ENCODE peak calls at places on chromosomes 11 and 22, in four cellular contexts. One of them, this sample, is unnamed.

GRCh38 chr11:44765026-44765595 is 38.3 kb downstream of the TSPAN18 start:
- DNase-seq in OCI-LY7: no peak
- DNase-seq in GM23248: no peak
- DNase-seq in HCT116: no peak
- DNase-seq in this sample: no peak

GRCh38 chr11:69293819-69294505 is at the start of gene MYEOV:
- DNase-seq in GM23248: peak; percentile 61
- DNase-seq in HCT116: peak; percentile 88
- DNase-seq in OCI-LY7: peak; percentile 90
- DNase-seq in this sample: no peak

GRCh38 chr11:106156290-106156937 is 79.0 kb downstream of the AASDHPPT start:
- DNase-seq in OCI-LY7: peak; percentile 16
- DNase-seq in GM23248: peak; percentile 82
- DNase-seq in HCT116: peak; percentile 26
- DNase-seq in this sample: peak; percentile 83

GRCh38 chr22:49972163-49973017 is 11.8 kb downstream of the PIM3 start:
- DNase-seq in HCT116: no peak
- DNase-seq in OCI-LY7: no peak
- DNase-seq in GM23248: no peak
- DNase-seq in this sample: peak; percentile 30

GRCh38 chr11:1271002-1271401 is 38.4 kb downstream of the TOLLIP start:
- DNase-seq in OCI-LY7: no peak
- DNase-seq in GM23248: peak; percentile 15
- DNase-seq in HCT116: no peak
- DNase-seq in this sample: no peak

GRCh38 chr11:12842933-12843636 is 166.0 kb upstream of the RASSF10 start:
- DNase-seq in HCT116: no peak
- DNase-seq in GM23248: peak; percentile 42
- DNase-seq in OCI-LY7: peak; percentile 86
- DNase-seq in this sample: peak; percentile 50

GRCh38 chr11:113014731-113015455 is 53.7 kb downstream of the NCAM1 start:
- DNase-seq in GM23248: peak; percentile 4
- DNase-seq in OCI-LY7: no peak
- DNase-seq in HCT116: no peak
- DNase-seq in this sample: peak; percentile 46

GRCh38 chr11:117511981-117512448 is 184.4 kb downstream of the CEP164 start:
- DNase-seq in GM23248: no peak
- DNase-seq in HCT116: no peak
- DNase-seq in OCI-LY7: no peak
- DNase-seq in this sample: peak; percentile 38

GRCh38 chr11:17415523-17416104 is 27.2 kb upstream of the KCNJ11 start:
- DNase-seq in HCT116: no peak
- DNase-seq in GM23248: no peak
- DNase-seq in OCI-LY7: no peak
- DNase-seq in this sample: no peak

GRCh38 chr11:112877561-112877960 is 83.7 kb upstream of the NCAM1 start:
- DNase-seq in HCT116: no peak
- DNase-seq in GM23248: no peak
- DNase-seq in OCI-LY7: no peak
- DNase-seq in this sample: no peak

GRCh38 chr22:27585141-27585540 is 216.4 kb downstream of the MN1 start:
- DNase-seq in HCT116: no peak
- DNase-seq in GM23248: peak; percentile 53
- DNase-seq in OCI-LY7: no peak
- DNase-seq in this sample: no peak

GRCh38 chr11:11960687-11961086 is 47.7 kb downstream of the DKK3 start:
- DNase-seq in GM23248: no peak
- DNase-seq in HCT116: no peak
- DNase-seq in OCI-LY7: no peak
- DNase-seq in this sample: no peak

GRCh38 chr22:23034621-23035556 is 35.4 kb upstream of the GNAZ start:
- DNase-seq in OCI-LY7: peak; percentile 94
- DNase-seq in HCT116: no peak
- DNase-seq in GM23248: no peak
- DNase-seq in this sample: no peak

GRCh38 chr11:128089962-128090361 is 497.4 kb downstream of the ETS1 start:
- DNase-seq in HCT116: no peak
- DNase-seq in GM23248: no peak
- DNase-seq in OCI-LY7: no peak
- DNase-seq in this sample: no peak

GRCh38 chr11:61803889-61804647 is 11.4 kb downstream of the FEN1 start:
- DNase-seq in HCT116: no peak
- DNase-seq in GM23248: no peak
- DNase-seq in OCI-LY7: no peak
- DNase-seq in this sample: no peak

GRCh38 chr11:65437436-65438227 is 15.0 kb downstream of the NEAT1 start:
- DNase-seq in HCT116: no peak
- DNase-seq in GM23248: peak; percentile 44
- DNase-seq in OCI-LY7: no peak
- DNase-seq in this sample: peak; percentile 3

GRCh38 chr11:1631066-1631568 is 1.5 kb downstream of the KRTAP5-5 start:
- DNase-seq in OCI-LY7: no peak
- DNase-seq in GM23248: no peak
- DNase-seq in HCT116: no peak
- DNase-seq in this sample: no peak

GRCh38 chr22:48559647-48560388 is 1267.9 kb downstream of the BRD1 start:
- DNase-seq in GM23248: no peak
- DNase-seq in HCT116: no peak
- DNase-seq in OCI-LY7: no peak
- DNase-seq in this sample: no peak

GRCh38 chr11:134637091-134638015 is 225.3 kb upstream of the B3GAT1 start:
- DNase-seq in GM23248: no peak
- DNase-seq in OCI-LY7: no peak
- DNase-seq in HCT116: no peak
- DNase-seq in this sample: no peak

GRCh38 chr11:116193321-116194114 is 579.3 kb downstream of the BUD13 start:
- DNase-seq in HCT116: no peak
- DNase-seq in GM23248: peak; percentile 46
- DNase-seq in OCI-LY7: no peak
- DNase-seq in this sample: peak; percentile 74

GRCh38 chr22:39508393-39508792 is 6.3 kb downstream of the MIEF1 start:
- DNase-seq in GM23248: no peak
- DNase-seq in HCT116: no peak
- DNase-seq in OCI-LY7: no peak
- DNase-seq in this sample: no peak

DNA sequence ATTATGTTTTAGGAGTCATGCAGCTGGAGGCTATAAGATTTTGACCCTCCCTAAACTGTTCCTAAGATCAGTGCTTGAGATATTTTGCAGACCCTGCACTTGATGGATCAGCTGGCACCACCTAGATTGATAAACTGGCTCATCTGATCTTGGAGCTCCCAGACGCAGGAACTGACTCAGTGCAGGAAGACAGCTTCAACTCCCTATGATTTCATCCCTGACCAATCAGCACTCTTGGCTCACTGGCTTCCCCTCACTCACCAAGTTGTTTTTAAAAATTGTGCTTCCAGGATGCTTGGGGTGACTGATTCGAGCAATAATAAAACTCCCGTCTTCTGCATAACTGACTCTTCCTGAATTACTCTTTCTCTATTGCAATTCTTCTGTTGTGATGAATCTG is 637.5 kb upstream of the FAT3 start:
- DNase-seq in HCT116: no peak
- DNase-seq in OCI-LY7: no peak
- DNase-seq in GM23248: no peak
- DNase-seq in this sample: no peak
- H3K4me2 ChIP-seq in HCT116: no peak overlapping the region
- H3K4me2 ChIP-seq in OCI-LY7: no peak overlapping the region
- H3K4me2 ChIP-seq in GM23248: no peak overlapping the region
- H3K4me2 ChIP-seq in this sample: no peak overlapping the region

GRCh38 chr22:41862530-41863266 is 29.8 kb downstream of the SREBF2 start:
- DNase-seq in GM23248: peak; percentile 53
- DNase-seq in HCT116: no peak
- DNase-seq in OCI-LY7: peak; percentile 34
- DNase-seq in this sample: no peak

GRCh38 chr22:41862160-41862529 is 29.2 kb downstream of the SREBF2 start:
- DNase-seq in GM23248: no peak
- DNase-seq in OCI-LY7: peak; percentile 84
- DNase-seq in HCT116: no peak
- DNase-seq in this sample: peak; percentile 61

GRCh38 chr22:41857860-41858199 is 24.9 kb downstream of the SREBF2 start:
- DNase-seq in OCI-LY7: no peak
- DNase-seq in GM23248: no peak
- DNase-seq in HCT116: no peak
- DNase-seq in this sample: no peak

GRCh38 chr22:41856484-41856883 is 23.6 kb downstream of the SREBF2 start:
- DNase-seq in HCT116: no peak
- DNase-seq in OCI-LY7: no peak
- DNase-seq in GM23248: no peak
- DNase-seq in this sample: no peak

GRCh38 chr22:41857160-41857859 is 24.4 kb downstream of the SREBF2 start:
- DNase-seq in OCI-LY7: peak; percentile 81
- DNase-seq in HCT116: peak; percentile 65
- DNase-seq in GM23248: peak; percentile 85
- DNase-seq in this sample: peak; percentile 47
- H3K9me3 ChIP-seq in OCI-LY7: no peaks in the 10 kb centered on the region
- H3K9me3 ChIP-seq in HCT116: no peaks in the 10 kb centered on the region
- H3K9me3 ChIP-seq in GM23248: no peaks in the 10 kb centered on the region
- H3K9me3 ChIP-seq in this sample: no peaks in the 10 kb centered on the region

GRCh38 chr11:120710354-120711187 is 199.0 kb downstream of the GRIK4 start:
- DNase-seq in HCT116: peak; percentile 41
- DNase-seq in OCI-LY7: no peak
- DNase-seq in GM23248: peak; percentile 95
- DNase-seq in this sample: peak; percentile 86
- TF ChIP-seq EZH2phosphoT487 in HCT116: no peak
- TF ChIP-seq EZH2phosphoT487 in OCI-LY7: no peak
- TF ChIP-seq EZH2phosphoT487 in GM23248: no peak
- TF ChIP-seq EZH2phosphoT487 in this sample: no peak

GRCh38 chr11:83284501-83285051 is 1.6 kb downstream of the CCDC90B start:
- DNase-seq in OCI-LY7: no peak
- DNase-seq in HCT116: no peak
- DNase-seq in GM23248: peak; percentile 17
- DNase-seq in this sample: no peak
- H3K4me2 ChIP-seq in OCI-LY7: peak overlapping the region; percentile 95
- H3K4me2 ChIP-seq in HCT116: peak overlapping the region; percentile 80
- H3K4me2 ChIP-seq in GM23248: peak overlapping the region; percentile 91
- H3K4me2 ChIP-seq in this sample: peak overlapping the region; percentile 93

DNA sequence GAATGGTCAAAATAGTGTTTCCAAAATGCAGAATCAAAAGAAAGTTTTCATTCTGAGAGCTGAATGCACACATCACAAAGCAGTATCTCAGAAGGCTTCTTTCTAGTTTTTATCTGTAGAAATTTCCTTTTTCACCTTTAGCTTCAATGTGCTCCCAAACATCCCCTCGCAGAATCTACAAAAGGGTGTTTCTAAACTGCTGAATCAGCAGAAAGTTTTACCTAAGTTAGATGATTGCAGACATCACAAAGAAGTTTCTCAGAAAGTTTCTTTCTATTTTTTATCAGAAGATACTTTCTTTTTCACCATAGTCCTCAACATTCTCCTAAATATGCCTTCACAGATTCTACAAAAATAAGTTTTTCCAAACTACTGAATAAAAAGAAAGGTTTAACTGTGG is 239.8 kb downstream of the OR4A5 start:
- DNase-seq in OCI-LY7: no peak
- DNase-seq in GM23248: no peak
- DNase-seq in HCT116: no peak
- DNase-seq in this sample: no peak
- H3K9me3 ChIP-seq in OCI-LY7: peaks cover 27% of the 10 kb centered on the region
- H3K9me3 ChIP-seq in GM23248: no peaks in the 10 kb centered on the region
- H3K9me3 ChIP-seq in HCT116: peaks cover 19% of the 10 kb centered on the region
- H3K9me3 ChIP-seq in this sample: peaks cover 1% of the 10 kb centered on the region

DNA sequence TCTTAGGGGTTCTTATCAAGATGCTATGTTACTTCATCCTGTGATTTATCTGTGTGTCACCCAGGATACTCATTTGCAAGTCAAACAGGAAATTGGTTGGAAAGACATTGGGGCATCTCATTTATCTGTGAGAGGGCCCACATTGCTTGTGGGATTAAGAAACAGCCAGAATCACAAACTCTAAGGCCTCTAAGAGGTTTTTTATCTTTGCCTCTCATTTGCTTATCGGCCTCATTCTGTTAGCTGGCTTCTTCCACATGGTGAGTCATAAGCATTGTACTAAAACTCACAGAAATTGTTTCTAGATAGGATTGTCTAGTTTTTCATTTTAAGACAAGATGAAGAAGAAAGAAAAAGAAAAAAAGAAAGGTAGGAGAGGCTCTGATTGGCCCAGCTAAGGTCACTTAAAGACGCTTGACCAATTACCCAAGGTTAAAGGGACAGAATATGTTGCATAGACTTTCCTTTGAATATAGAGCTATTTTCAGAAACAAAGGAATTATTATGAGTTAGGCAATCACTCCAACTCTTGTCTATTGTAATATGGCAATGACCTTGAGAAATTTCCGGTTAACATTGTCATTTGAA is 121.9 kb downstream of the ARHGAP42 start:
- DNase-seq in HCT116: no peak
- DNase-seq in GM23248: peak; percentile 55
- DNase-seq in OCI-LY7: no peak
- DNase-seq in this sample: peak; percentile 23
- TF ChIP-seq EZH2phosphoT487 in HCT116: no peak
- TF ChIP-seq EZH2phosphoT487 in GM23248: no peak
- TF ChIP-seq EZH2phosphoT487 in OCI-LY7: no peak
- TF ChIP-seq EZH2phosphoT487 in this sample: no peak

GRCh38 chr11:76621866-76622265 is 48.7 kb downstream of the LRRC32 start:
- DNase-seq in OCI-LY7: no peak
- DNase-seq in HCT116: no peak
- DNase-seq in GM23248: no peak
- DNase-seq in this sample: no peak
- H3K4me2 ChIP-seq in OCI-LY7: no peak overlapping the region
- H3K4me2 ChIP-seq in HCT116: no peak overlapping the region
- H3K4me2 ChIP-seq in GM23248: no peak overlapping the region
- H3K4me2 ChIP-seq in this sample: no peak overlapping the region